ENCODE peak calls at places on chromosome 11, in four cellular contexts. T, N, Z and F are unnamed samples.

GRCh38 chr11:65448418-65449196 is 26.0 kb downstream of the NEAT1 start:
- DNase-seq in Z (no peak), N (peak), T (peak), F (no peak)

GRCh38 chr11:127640822-127641485 is 640.4 kb upstream of the KIRREL3 start:
- DNase-seq in T (no peak), N (no peak), Z (no peak), F (no peak)

GRCh38 chr11:44110231-44110679 is 14.8 kb downstream of the EXT2 start:
- DNase-seq in Z (peak), T (peak), N (peak), F (no peak)

GRCh38 chr11:94201004-94201465 is 72.4 kb downstream of the PANX1 start:
- DNase-seq in T (no peak), Z (no peak), N (no peak), F (peak)

GRCh38 chr11:93517611-93518010 is 25.6 kb downstream of the SMCO4 start:
- DNase-seq in T (no peak), N (no peak), Z (no peak), F (no peak)

GRCh38 chr11:105538531-105538930 is 71.3 kb upstream of the GRIA4 start:
- DNase-seq in N (no peak), Z (no peak), T (no peak), F (no peak)

GRCh38 chr11:97746832-97747231 is 1273.9 kb upstream of the CNTN5 start:
- DNase-seq in T (no peak), N (no peak), Z (no peak), F (no peak)

GRCh38 chr11:12066056-12066798 is 44.2 kb upstream of the MICAL2 start:
- DNase-seq in T (no peak), N (peak), Z (no peak), F (peak)

GRCh38 chr11:69010964-69011623 is 2.0 kb downstream of the MRGPRF start:
- DNase-seq in Z (peak), T (peak), N (peak), F (no peak)

GRCh38 chr11:66626926-66627325 is 10.5 kb downstream of the RBM14 start:
- DNase-seq in N (no peak), T (no peak), Z (no peak), F (no peak)

GRCh38 chr11:3856856-3857553 is 1.5 kb downstream of the STIM1 start:
- DNase-seq in Z (no peak), N (no peak), T (no peak), F (no peak)

GRCh38 chr11:65593518-65594414 is 1.8 kb downstream of the KCNK7 start:
- DNase-seq in N (no peak), Z (no peak), T (no peak), F (no peak)

GRCh38 chr11:98434296-98434695 is 586.5 kb upstream of the CNTN5 start:
- DNase-seq in Z (no peak), N (no peak), T (no peak), F (no peak)

GRCh38 chr11:2512431-2513407 is 67.9 kb downstream of the KCNQ1 start:
- DNase-seq in Z (no peak), N (peak), T (peak), F (no peak)

GRCh38 chr11:5831196-5831829 is 10.4 kb downstream of the OR52E6 start:
- DNase-seq in T (no peak), Z (no peak), N (no peak), F (no peak)

GRCh38 chr11:6321356-6321755 is 1.1 kb upstream of the CAVIN3 start:
- DNase-seq in N (no peak), Z (no peak), T (no peak), F (no peak)

GRCh38 chr11:21736404-21736803 is 456.5 kb upstream of the ANO5 start:
- DNase-seq in Z (no peak), N (no peak), T (no peak), F (no peak)

GRCh38 chr11:17927643-17928343 is 85.1 kb downstream of the SERGEF start:
- DNase-seq in N (no peak), Z (no peak), T (no peak), F (peak)

GRCh38 chr11:64028398-64029115 is 7.2 kb upstream of the FLRT1 start:
- DNase-seq in T (no peak), Z (no peak), N (no peak), F (no peak)

GRCh38 chr11:110710520-110711381 is 1.5 kb downstream of the ARHGAP20 start:
- DNase-seq in Z (no peak), N (peak), T (peak), F (no peak)

GRCh38 chr11:78380615-78381029 is 37.0 kb downstream of the GAB2 start:
- DNase-seq in T (no peak), Z (no peak), N (no peak), F (peak)

GRCh38 chr11:123300874-123301695 is 106.0 kb upstream of the CLMP start:
- DNase-seq in N (no peak), Z (no peak), T (no peak), F (peak)

GRCh38 chr11:63719987-63720386 is 38.7 kb downstream of the RTN3 start:
- DNase-seq in T (no peak), Z (no peak), N (no peak), F (peak)

GRCh38 chr11:9943346-9944110 is 279.7 kb downstream of the SWAP70 start:
- DNase-seq in T (no peak), N (no peak), Z (no peak), F (peak)

GRCh38 chr11:123273616-123274015 is 78.6 kb upstream of the CLMP start:
- DNase-seq in Z (no peak), T (no peak), N (no peak), F (no peak)

GRCh38 chr11:44731685-44732411 is 5.1 kb downstream of the TSPAN18 start:
- DNase-seq in Z (no peak), N (no peak), T (no peak), F (no peak)

GRCh38 chr11:33437529-33437928 is 180.3 kb downstream of the HIPK3 start:
- DNase-seq in Z (no peak), T (no peak), N (no peak), F (no peak)

DNA sequence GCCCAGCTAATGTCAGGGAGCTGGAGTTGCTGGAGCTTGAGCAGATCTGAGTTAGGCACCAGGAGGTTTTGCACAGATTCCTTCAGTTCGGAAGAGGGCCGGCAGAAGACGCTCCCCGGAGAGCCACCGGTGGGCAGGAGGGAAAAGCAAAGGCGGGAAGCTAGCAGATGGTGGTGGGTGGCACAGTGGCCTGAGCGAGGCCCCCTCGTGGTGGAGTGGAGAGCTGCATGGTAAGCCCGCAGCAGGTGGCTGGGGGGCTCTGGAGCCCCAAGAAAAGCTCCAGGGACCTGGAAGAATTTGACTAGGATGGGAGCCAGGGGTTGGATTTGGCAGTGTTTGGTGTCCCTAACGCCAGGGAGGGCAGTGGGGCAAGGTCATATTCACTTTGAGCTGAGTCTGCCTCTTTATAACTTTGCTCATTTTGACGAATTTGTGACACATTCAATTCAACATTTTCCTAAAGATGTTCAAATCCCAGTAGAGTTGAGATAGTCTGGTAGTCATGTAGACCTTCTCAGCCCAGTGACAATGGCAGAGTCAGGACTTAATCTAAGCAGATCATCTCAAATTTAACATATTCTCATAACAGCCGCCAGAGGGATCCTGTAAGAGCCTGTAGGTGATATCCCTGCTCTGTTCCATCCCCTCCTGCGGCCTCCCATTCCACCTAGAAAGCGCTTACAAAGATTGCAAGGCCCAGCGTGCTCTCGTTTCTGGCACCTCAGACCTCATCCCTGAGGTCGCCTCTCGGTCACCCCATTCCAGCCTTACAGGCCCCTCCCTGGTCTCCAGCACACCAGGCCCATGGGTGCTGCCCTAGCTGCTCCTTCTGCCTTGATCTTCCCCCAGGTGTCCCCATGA is 57.9 kb downstream of the TRIM29 start:
- DNase-seq in N (no peak), T (peak), Z (peak), F (no peak)
- TF ChIP-seq CTCF in N (peak), T (no peak), Z (peak), F (peak)

GRCh38 chr11:75563501-75563977 is 1.5 kb downstream of the SERPINH1 start:
- DNase-seq in N (no peak), T (no peak), Z (no peak), F (no peak)
- H3K4me3 ChIP-seq in N (peak), T (peak), Z (peak), F (peak)

GRCh38 chr11:82859746-82860145 is 40.5 kb downstream of the PRCP start:
- DNase-seq in N (no peak), Z (no peak), T (no peak), F (no peak)

GRCh38 chr11:82857145-82857544 is 43.1 kb downstream of the PRCP start:
- DNase-seq in N (no peak), T (no peak), Z (no peak), F (no peak)

GRCh38 chr11:82858133-82858532 is 42.1 kb downstream of the PRCP start:
- DNase-seq in N (no peak), T (no peak), Z (no peak), F (no peak)

GRCh38 chr11:82855616-82856015 is 44.6 kb downstream of the PRCP start:
- DNase-seq in Z (no peak), N (no peak), T (no peak), F (no peak)

GRCh38 chr11:82858556-82859091 is 41.6 kb downstream of the PRCP start:
- DNase-seq in Z (no peak), N (no peak), T (no peak), F (peak)
- H3K27ac ChIP-seq in Z (no peak), N (peak), T (peak), F (peak)

GRCh38 chr11:103257360-103257759 is 148.1 kb downstream of the DYNC2H1 start:
- DNase-seq in N (no peak), T (no peak), Z (no peak), F (no peak)
- TF ChIP-seq CTCF in N (no peak), T (no peak), Z (no peak), F (peak)

GRCh38 chr11:57309106-57310059 is 15.4 kb downstream of the TNKS1BP1 start:
- DNase-seq in Z (no peak), T (no peak), N (no peak), F (no peak)
- H3K4me3 ChIP-seq in Z (no peak), T (peak), N (no peak), F (no peak)